ENCODE peak calls at places on chromosomes 11 and 22, in eight cellular contexts. D is sigmoid colon, T is IMR-90, O is testis, N is body of pancreas, V is heart left ventricle, I is HCT116, C is ovary. U is an unnamed sample.

GRCh38 chr11:31720225-31720624 is 90.9 kb downstream of the PAX6 start:
- DNase-seq in V (no peak), D (no peak), N (no peak), O (no peak), I (no peak), C (no peak), T (no peak), U (no peak)

GRCh38 chr11:33701831-33702230 is 1.2 kb upstream of the C11orf91 start:
- DNase-seq in N (peak; percentile 54), T (peak; percentile 92), I (no peak), C (no peak), V (no peak), O (peak; percentile 43), D (no peak), U (no peak)

GRCh38 chr11:122706261-122706660 is 50.7 kb downstream of the UBASH3B start:
- DNase-seq in N (no peak), I (no peak), D (no peak), O (no peak), T (peak; percentile 78), V (no peak), C (no peak), U (no peak)

GRCh38 chr11:19595840-19596751 is 116.5 kb upstream of the NAV2 start:
- DNase-seq in O (no peak), N (no peak), V (peak; percentile 77), I (no peak), C (no peak), D (peak; percentile 75), T (peak; percentile 90), U (no peak)

GRCh38 chr11:33307984-33308383 is 50.8 kb downstream of the HIPK3 start:
- DNase-seq in V (no peak), N (no peak), O (no peak), I (no peak), T (no peak), D (no peak), C (no peak), U (no peak)

GRCh38 chr11:9263840-9264380 is 1.2 kb downstream of the DENND5A start:
- DNase-seq in C (no peak), O (no peak), N (no peak), T (peak; percentile 30), I (no peak), D (no peak), V (no peak), U (no peak)

GRCh38 chr11:33984682-33985389 is 66.7 kb upstream of the CAPRIN1 start:
- DNase-seq in N (no peak), O (no peak), D (no peak), C (no peak), T (no peak), V (no peak), I (no peak), U (no peak)

GRCh38 chr11:120413480-120413879 is 77.3 kb downstream of the ARHGEF12 start:
- DNase-seq in D (no peak), C (no peak), V (no peak), N (no peak), I (no peak), T (peak; percentile 85), O (no peak), U (no peak)

GRCh38 chr11:106875013-106875412 is 143.3 kb downstream of the GUCY1A2 start:
- DNase-seq in N (no peak), C (no peak), O (no peak), V (no peak), D (no peak), T (no peak), I (no peak), U (no peak)

GRCh38 chr11:33778682-33779081 is 4.4 kb upstream of the FBXO3 start:
- DNase-seq in N (no peak), O (no peak), C (no peak), I (no peak), V (no peak), T (peak; percentile 83), D (no peak), U (no peak)

GRCh38 chr11:122440783-122441701 is 214.5 kb upstream of the UBASH3B start:
- DNase-seq in V (peak; percentile 63), I (no peak), T (no peak), D (peak; percentile 68), N (no peak), O (peak; percentile 60), C (peak; percentile 65), U (no peak)

GRCh38 chr11:32931605-32932004 is 39.0 kb downstream of the QSER1 start:
- DNase-seq in I (no peak), V (no peak), N (no peak), O (no peak), T (peak; percentile 3), D (no peak), C (no peak), U (no peak)

GRCh38 chr22:49371325-49372110 is 456.2 kb downstream of the BRD1 start:
- DNase-seq in N (no peak), I (no peak), D (no peak), O (no peak), V (no peak), C (no peak), T (no peak), U (no peak)

GRCh38 chr11:10669258-10670033 is 24.1 kb downstream of the IRAG1 start:
- DNase-seq in O (peak; percentile 52), V (no peak), C (no peak), N (no peak), D (peak; percentile 79), I (no peak), T (peak; percentile 76), U (no peak)

GRCh38 chr22:36386900-36387663 is 685 bp downstream of the MYH9 start:
- DNase-seq in C (peak; percentile 43), I (no peak), O (peak; percentile 36), V (peak; percentile 92), T (no peak), N (peak; percentile 74), D (peak; percentile 88), U (peak; percentile 77)

GRCh38 chr22:36385491-36386350 is 2.0 kb downstream of the MYH9 start:
- DNase-seq in N (peak; percentile 95), I (no peak), O (no peak), D (peak; percentile 90), T (no peak), C (no peak), V (no peak), U (peak; percentile 70)

GRCh38 chr22:36386351-36386899 is 1.3 kb downstream of the MYH9 start:
- DNase-seq in C (no peak), O (peak; percentile 48), I (no peak), D (no peak), T (no peak), V (peak; percentile 71), N (no peak), U (peak; percentile 73)

GRCh38 chr22:36383110-36383581 is 4.6 kb downstream of the MYH9 start:
- DNase-seq in D (no peak), C (no peak), T (peak; percentile 94), N (peak; percentile 56), O (no peak), I (no peak), V (no peak), U (peak; percentile 94)

GRCh38 chr22:36384766-36385400 is 2.9 kb downstream of the MYH9 start:
- DNase-seq in O (no peak), D (no peak), I (no peak), T (no peak), V (no peak), N (no peak), C (no peak), U (no peak)
- TF ChIP-seq POLR2A in O (no peak), D (no peak), I (no peak), T (no peak), V (no peak), N (no peak), C (no peak), U (peak; percentile 24)

GRCh38 chr11:102229510-102230119 is 87.7 kb upstream of the BIRC3 start:
- DNase-seq in C (no peak), N (no peak), O (no peak), T (no peak), D (no peak), I (no peak), V (no peak), U (no peak)

GRCh38 chr11:102230911-102231310 is 86.4 kb upstream of the BIRC3 start:
- DNase-seq in T (no peak), O (no peak), D (no peak), V (no peak), N (no peak), I (no peak), C (no peak), U (no peak)

GRCh38 chr11:102225689-102226562 is 91.4 kb upstream of the BIRC3 start:
- DNase-seq in C (no peak), N (no peak), D (no peak), T (peak; percentile 97), I (no peak), O (no peak), V (no peak), U (no peak)

GRCh38 chr11:102226702-102227101 is 90.6 kb upstream of the BIRC3 start:
- DNase-seq in V (no peak), D (no peak), N (no peak), C (no peak), O (no peak), I (no peak), T (peak; percentile 88), U (no peak)

GRCh38 chr11:102230186-102230585 is 87.1 kb upstream of the BIRC3 start:
- DNase-seq in C (no peak), N (no peak), D (no peak), V (no peak), T (no peak), I (no peak), O (no peak), U (no peak)
- TF ChIP-seq CTCF in C (no peak), N (no peak), D (no peak), V (no peak), T (no peak), I (no peak), O (no peak), U (no peak)

DNA sequence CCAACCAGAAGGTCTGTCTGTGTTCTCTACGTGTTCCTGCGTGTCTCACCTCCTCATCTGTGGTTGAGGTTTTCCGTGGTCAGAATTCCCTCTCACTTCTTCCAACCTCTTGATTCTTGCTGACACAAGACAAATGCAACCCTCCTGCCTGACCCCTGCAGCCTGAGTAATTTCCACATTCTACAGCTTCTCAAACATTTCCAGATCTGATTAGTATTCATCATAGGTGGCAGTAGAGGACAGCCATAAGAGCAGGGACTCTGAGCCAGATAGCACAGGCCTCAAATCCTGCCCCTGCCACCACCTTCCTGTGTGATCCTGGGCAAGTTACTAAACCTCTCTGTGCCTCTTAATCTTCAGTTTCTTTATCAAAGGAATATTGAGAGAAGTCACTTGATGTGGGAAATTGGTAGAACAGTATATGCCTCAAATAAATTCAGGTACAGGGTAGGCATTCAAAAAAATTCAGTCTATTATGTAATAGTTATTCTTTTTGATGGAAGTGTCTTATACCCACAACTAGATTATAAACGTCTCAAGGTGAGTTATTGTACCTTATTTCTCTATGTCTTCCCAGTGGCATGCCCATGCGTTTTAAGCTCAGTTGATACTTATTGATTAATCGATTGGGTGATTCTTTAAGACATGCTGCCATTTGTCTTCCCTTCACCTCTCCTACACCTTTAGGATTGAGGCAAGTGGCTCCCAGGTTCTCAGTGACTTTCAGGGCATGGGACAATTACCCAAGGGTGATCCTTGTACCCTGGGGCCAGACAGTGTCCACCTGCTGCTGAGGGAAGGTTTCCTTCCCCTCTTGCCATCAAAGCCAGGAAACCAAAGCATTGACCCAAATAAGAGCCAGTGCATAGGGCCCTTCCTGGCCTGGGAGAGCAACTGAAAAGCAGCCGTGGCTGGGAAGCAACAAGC is 19.6 kb downstream of the POU2AF1 start:
- DNase-seq in C (no peak), N (no peak), D (no peak), V (no peak), O (no peak), T (no peak), I (no peak), U (no peak)
- TF ChIP-seq POLR2A in C (no peak), N (no peak), D (no peak), V (no peak), O (no peak), T (no peak), I (no peak), U (no peak)

GRCh38 chr11:1691027-1691877 is 5.7 kb upstream of the KRTAP5-6 start:
- DNase-seq in O (no peak), T (no peak), C (no peak), N (no peak), D (no peak), V (no peak), I (no peak), U (peak; percentile 53)
- TF ChIP-seq CTCF in O (no peak), T (no peak), C (no peak), N (no peak), D (no peak), V (no peak), I (no peak), U (no peak)

U was measured in Peyer's patch.